ENCODE peak calls at places on chromosomes 3 and 15, in four cellular contexts. E is LoVo, S is RCC 7860, G is SHP77 treated with DMSO at 0.1 percent for 48 hours. K is an unnamed sample.
A peak's percentile ranks its signal among the peaks of the same experiment; 100 is the strongest.

GRCh38 chr3:20054549-20054987 is 14.3 kb downstream of the KAT2B start:
- DNase-seq in E (peak; percentile 94), S (peak; percentile 99), G (peak; percentile 81), K (peak; percentile 90)

GRCh38 chr3:171446801-171447578 is 13.2 kb downstream of the TNIK start:
- DNase-seq in E (peak; percentile 71), S (peak; percentile 82), G (no peak), K (peak; percentile 90)

GRCh38 chr15:72585659-72586058 is 68.8 kb upstream of the GOLGA6B start:
- DNase-seq in E (no peak), S (no peak), G (no peak), K (peak; percentile 28)

GRCh38 chr3:61371123-61371522 is 119.9 kb upstream of the FHIT start:
- DNase-seq in E (peak; percentile 14), S (no peak), G (peak; percentile 8), K (peak; percentile 42)

GRCh38 chr3:16464499-16465150 is 48.9 kb downstream of the RFTN1 start:
- DNase-seq in E (no peak), S (no peak), G (no peak), K (no peak)

GRCh38 chr15:56758770-56759449 is 25.6 kb upstream of the ZNF280D start:
- DNase-seq in E (no peak), S (peak; percentile 88), G (no peak), K (no peak)

GRCh38 chr3:184637705-184638104 is 74.2 kb downstream of the MAGEF1 start:
- DNase-seq in E (no peak), S (no peak), G (no peak), K (no peak)

GRCh38 chr15:34796847-34797246 is 1.5 kb upstream of the ACTC1 start:
- DNase-seq in E (no peak), S (no peak), G (no peak), K (no peak)

GRCh38 chr3:58627580-58627894 is 39.0 kb downstream of the FAM3D start:
- DNase-seq in E (no peak), S (no peak), G (no peak), K (no peak)

GRCh38 chr3:171178714-171179113 is 152.2 kb upstream of the SLC2A2 start:
- DNase-seq in E (no peak), S (no peak), G (no peak), K (no peak)

GRCh38 chr3:156602424-156602823 is 47.5 kb upstream of the SSR3 start:
- DNase-seq in E (no peak), S (peak; percentile 65), G (no peak), K (no peak)

GRCh38 chr15:98518823-98519561 is 129.3 kb upstream of the IGF1R start:
- DNase-seq in E (peak; percentile 82), S (peak; percentile 50), G (peak; percentile 9), K (peak; percentile 77)

GRCh38 chr3:10783360-10784346 is 32.4 kb upstream of the SLC6A11 start:
- DNase-seq in E (peak; percentile 26), S (peak; percentile 4), G (no peak), K (peak; percentile 48)